ENCODE peak calls at places on chromosomes 16 and 17, in five cellular contexts. One of them, this sample, is unnamed.

GRCh38 chr16:47956881-47957280 is 198.9 kb downstream of the ABCC12 start:
- DNase-seq in left cardiac atrium: no peak
- DNase-seq in A549: no peak
- DNase-seq in neural crest cell: peak
- DNase-seq in fibroblast of the conjunctiva: no peak
- DNase-seq in this sample: no peak

GRCh38 chr17:81842725-81843504 is 8.1 kb upstream of the PPP1R27 start:
- DNase-seq in A549: no peak
- DNase-seq in neural crest cell: no peak
- DNase-seq in fibroblast of the conjunctiva: no peak
- DNase-seq in left cardiac atrium: no peak
- DNase-seq in this sample: no peak

GRCh38 chr16:67490330-67491096 is 7.2 kb upstream of the AGRP start:
- DNase-seq in A549: no peak
- DNase-seq in neural crest cell: no peak
- DNase-seq in left cardiac atrium: no peak
- DNase-seq in fibroblast of the conjunctiva: no peak
- DNase-seq in this sample: no peak

GRCh38 chr16:56950881-56951771 is 10.6 kb upstream of the CETP start:
- DNase-seq in neural crest cell: peak
- DNase-seq in A549: peak
- DNase-seq in fibroblast of the conjunctiva: no peak
- DNase-seq in left cardiac atrium: peak
- DNase-seq in this sample: no peak

GRCh38 chr16:70152578-70153302 is 20.8 kb upstream of the CLEC18C start:
- DNase-seq in left cardiac atrium: peak
- DNase-seq in A549: no peak
- DNase-seq in fibroblast of the conjunctiva: no peak
- DNase-seq in neural crest cell: no peak
- DNase-seq in this sample: no peak

GRCh38 chr16:53098526-53099317 is 43.9 kb downstream of the CHD9 start:
- DNase-seq in neural crest cell: no peak
- DNase-seq in fibroblast of the conjunctiva: peak
- DNase-seq in left cardiac atrium: peak
- DNase-seq in A549: peak
- DNase-seq in this sample: peak

GRCh38 chr16:140175-140857 is 1.8 kb upstream of the NPRL3 start:
- DNase-seq in fibroblast of the conjunctiva: no peak
- DNase-seq in neural crest cell: no peak
- DNase-seq in A549: no peak
- DNase-seq in left cardiac atrium: no peak
- DNase-seq in this sample: no peak

GRCh38 chr17:8412089-8412488 is 14.5 kb upstream of the RNF222 start:
- DNase-seq in fibroblast of the conjunctiva: no peak
- DNase-seq in neural crest cell: no peak
- DNase-seq in left cardiac atrium: no peak
- DNase-seq in A549: no peak
- DNase-seq in this sample: no peak

GRCh38 chr17:42653179-42654124 is 5.6 kb upstream of the TUBG2 start:
- DNase-seq in A549: no peak
- DNase-seq in neural crest cell: no peak
- DNase-seq in left cardiac atrium: peak
- DNase-seq in fibroblast of the conjunctiva: peak
- DNase-seq in this sample: no peak

GRCh38 chr17:17819561-17819995 is 17.2 kb downstream of the SREBF1 start:
- DNase-seq in fibroblast of the conjunctiva: peak
- DNase-seq in left cardiac atrium: peak
- DNase-seq in A549: peak
- DNase-seq in neural crest cell: no peak
- DNase-seq in this sample: peak

GRCh38 chr16:10744370-10745030 is 858 bp downstream of the NUBP1 start:
- DNase-seq in left cardiac atrium: no peak
- DNase-seq in neural crest cell: no peak
- DNase-seq in A549: no peak
- DNase-seq in fibroblast of the conjunctiva: peak
- DNase-seq in this sample: no peak

GRCh38 chr17:51908841-51909537 is 249.5 kb downstream of the CA10 start:
- DNase-seq in A549: no peak
- DNase-seq in fibroblast of the conjunctiva: no peak
- DNase-seq in neural crest cell: no peak
- DNase-seq in left cardiac atrium: no peak
- DNase-seq in this sample: no peak

This sample was measured in retinal pigment epithelial cell.